ENCODE peak calls at places on chromosomes 5 and 9, in eight cellular contexts. P, Y, U, K, Z, A, M and T are unnamed samples.

GRCh38 chr5:156142867-156143266 is 184.1 kb upstream of the SGCD start:
- DNase-seq in K (no peak), U (no peak), P (no peak), Z (no peak), Y (no peak), A (no peak), M (no peak), T (no peak)

GRCh38 chr9:127971357-127972315 is 9.2 kb downstream of the EEIG1 start:
- DNase-seq in K (peak), P (no peak), A (peak), Z (no peak), M (no peak), Y (no peak), U (no peak), T (peak)

GRCh38 chr5:151016700-151017099 is 3.7 kb upstream of the GPX3 start:
- DNase-seq in Z (no peak), A (no peak), K (no peak), M (no peak), Y (no peak), U (no peak), P (no peak), T (no peak)

GRCh38 chr5:157267766-157268480 is 2.0 kb downstream of the CYFIP2 start:
- DNase-seq in Y (no peak), U (no peak), K (no peak), P (no peak), Z (no peak), M (no peak), A (no peak), T (no peak)

GRCh38 chr9:95515272-95516113 is 1.3 kb downstream of the PTCH1 start:
- DNase-seq in Y (no peak), A (no peak), Z (peak), K (peak), M (no peak), U (peak), P (peak), T (no peak)

GRCh38 chr5:146338774-146339714 is at the start of gene POU4F3:
- DNase-seq in U (no peak), Z (no peak), M (no peak), Y (no peak), A (no peak), P (no peak), K (no peak), T (no peak)

GRCh38 chr9:126298319-126298801 is 28.3 kb upstream of the MVB12B start:
- DNase-seq in P (peak), Y (no peak), A (no peak), U (no peak), M (no peak), Z (no peak), K (no peak), T (no peak)

GRCh38 chr5:123754167-123754840 is 242.3 kb downstream of the CSNK1G3 start:
- DNase-seq in P (no peak), K (no peak), Y (no peak), M (no peak), Z (no peak), U (no peak), A (no peak), T (no peak)

GRCh38 chr5:39624268-39624886 is 199.6 kb upstream of the DAB2 start:
- DNase-seq in Y (no peak), A (no peak), P (peak), M (no peak), Z (no peak), U (no peak), K (peak), T (peak)

DNA sequence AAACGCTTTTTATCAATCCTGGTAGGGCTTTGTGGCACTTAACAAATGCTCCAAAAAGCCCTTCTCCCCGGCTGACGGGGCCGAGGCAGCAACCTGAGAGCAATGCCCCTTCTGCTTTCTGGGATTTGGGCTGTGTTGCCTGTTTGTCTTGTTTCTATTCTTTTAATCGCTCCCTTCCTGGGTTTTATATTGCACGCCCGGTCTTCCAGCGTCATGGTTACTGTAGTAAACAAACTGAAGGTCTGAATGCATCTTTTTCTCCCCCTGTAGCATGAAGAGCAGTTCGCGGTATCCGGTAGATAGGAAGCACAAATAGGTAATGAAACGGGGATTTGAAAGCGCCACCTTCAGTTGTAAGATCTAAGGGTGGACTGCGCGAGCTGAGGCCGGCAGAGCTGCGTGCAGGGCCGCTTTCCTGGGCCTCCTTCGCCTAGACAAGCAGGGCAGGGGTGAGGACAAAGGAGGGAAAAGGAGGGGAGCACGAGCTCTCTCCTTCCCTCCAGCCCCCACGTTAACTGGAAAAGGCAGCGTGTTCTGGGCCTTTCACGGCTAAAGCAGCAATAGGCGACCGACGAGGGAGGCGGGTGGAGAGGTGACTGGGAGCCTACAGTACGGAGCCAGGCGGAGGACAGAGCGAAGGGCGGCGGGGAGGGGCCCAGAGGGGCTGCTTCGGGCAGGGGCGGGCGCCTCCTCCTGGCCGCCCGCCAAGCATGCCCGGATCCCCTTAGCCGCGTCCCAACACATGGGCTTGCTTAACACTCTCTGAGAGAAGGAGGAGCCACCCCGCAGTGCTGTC is 49.3 kb upstream of the ZNF366 start:
- DNase-seq in P (peak), Y (peak), M (peak), U (peak), A (peak), Z (no peak), K (peak), T (peak)
- TF ChIP-seq POLR2A in P (no peak), Y (no peak), M (no peak), U (peak), A (no peak), Z (no peak), K (no peak), T (no peak)

GRCh38 chr5:173913686-173914321 is 25.7 kb downstream of the CPEB4 start:
- DNase-seq in Y (no peak), K (no peak), Z (no peak), A (no peak), U (peak), P (no peak), M (no peak), T (no peak)
- TF ChIP-seq POLR2A in Y (no peak), K (no peak), Z (no peak), A (no peak), U (no peak), P (no peak), M (no peak), T (no peak)

DNA sequence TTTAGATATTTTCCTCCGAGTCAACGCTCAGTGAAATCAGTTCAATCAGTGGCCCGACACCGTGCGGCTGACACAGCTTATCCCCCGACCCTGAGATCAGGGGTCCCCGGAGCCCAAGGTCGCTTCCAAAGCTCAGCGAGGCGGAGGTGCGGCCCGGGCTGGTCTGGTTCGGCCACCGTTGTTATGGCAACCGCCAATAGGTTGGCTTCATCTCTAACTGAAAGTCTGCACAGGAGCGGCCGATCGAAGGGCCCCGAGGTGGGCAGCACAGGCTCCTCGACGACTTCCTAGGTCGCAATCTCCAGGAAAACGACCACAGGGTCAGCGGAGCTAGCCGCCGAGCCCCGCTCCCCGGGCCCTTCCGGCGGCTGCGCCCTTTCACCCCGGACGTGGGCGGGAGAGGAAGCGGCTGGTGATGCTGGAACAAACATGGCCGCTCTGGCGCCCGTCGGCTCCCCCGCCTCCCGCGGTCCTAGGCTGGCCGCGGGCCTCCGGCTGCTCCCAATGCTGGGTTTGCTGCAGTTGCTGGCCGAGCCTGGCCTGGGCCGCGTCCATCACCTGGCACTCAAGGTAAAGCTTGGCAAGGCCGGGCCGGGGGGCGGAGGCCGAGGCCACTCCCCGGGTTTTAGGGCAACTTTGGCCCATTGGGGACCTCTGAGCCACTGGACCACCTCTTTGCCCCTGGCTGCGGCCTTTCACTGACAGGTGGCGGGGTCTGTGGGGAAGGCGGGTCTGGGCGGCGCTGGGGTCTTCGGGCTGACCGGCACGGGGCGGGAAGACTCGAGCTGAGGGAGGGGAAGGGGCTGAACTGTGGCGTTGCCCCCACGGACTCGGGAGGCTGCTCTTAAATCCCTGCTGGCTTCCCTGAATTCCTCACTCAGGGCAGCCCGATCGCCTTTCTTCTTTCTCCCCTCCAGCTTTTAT is at the start of gene GPR107:
- DNase-seq in K (peak), Y (peak), A (peak), P (peak), M (peak), Z (peak), U (peak), T (peak)
- TF ChIP-seq POLR2A in K (peak), Y (peak), A (peak), P (peak), M (peak), Z (peak), U (peak), T (peak)

GRCh38 chr9:93566408-93567270 is 9.7 kb upstream of the PHF2 start:
- DNase-seq in K (peak), U (peak), Y (peak), Z (peak), A (peak), M (peak), P (peak), T (peak)
- TF ChIP-seq POLR2A in K (peak), U (peak), Y (peak), Z (peak), A (peak), M (peak), P (peak), T (peak)

GRCh38 chr5:115629903-115630302 is 4.1 kb upstream of the TMED7 start:
- DNase-seq in Z (no peak), U (no peak), M (no peak), A (no peak), P (no peak), K (no peak), Y (no peak), T (no peak)

GRCh38 chr5:115637507-115637906 is 11.7 kb upstream of the TMED7 start:
- DNase-seq in Y (no peak), M (no peak), A (no peak), P (no peak), Z (no peak), K (no peak), U (no peak), T (no peak)

GRCh38 chr5:115639377-115639776 is 13.5 kb upstream of the TMED7 start:
- DNase-seq in U (no peak), Z (no peak), M (no peak), A (no peak), Y (no peak), K (peak), P (no peak), T (no peak)

GRCh38 chr5:115636008-115636407 is 10.2 kb upstream of the TMED7 start:
- DNase-seq in U (no peak), Z (no peak), Y (no peak), P (no peak), M (no peak), K (no peak), A (no peak), T (no peak)

DNA sequence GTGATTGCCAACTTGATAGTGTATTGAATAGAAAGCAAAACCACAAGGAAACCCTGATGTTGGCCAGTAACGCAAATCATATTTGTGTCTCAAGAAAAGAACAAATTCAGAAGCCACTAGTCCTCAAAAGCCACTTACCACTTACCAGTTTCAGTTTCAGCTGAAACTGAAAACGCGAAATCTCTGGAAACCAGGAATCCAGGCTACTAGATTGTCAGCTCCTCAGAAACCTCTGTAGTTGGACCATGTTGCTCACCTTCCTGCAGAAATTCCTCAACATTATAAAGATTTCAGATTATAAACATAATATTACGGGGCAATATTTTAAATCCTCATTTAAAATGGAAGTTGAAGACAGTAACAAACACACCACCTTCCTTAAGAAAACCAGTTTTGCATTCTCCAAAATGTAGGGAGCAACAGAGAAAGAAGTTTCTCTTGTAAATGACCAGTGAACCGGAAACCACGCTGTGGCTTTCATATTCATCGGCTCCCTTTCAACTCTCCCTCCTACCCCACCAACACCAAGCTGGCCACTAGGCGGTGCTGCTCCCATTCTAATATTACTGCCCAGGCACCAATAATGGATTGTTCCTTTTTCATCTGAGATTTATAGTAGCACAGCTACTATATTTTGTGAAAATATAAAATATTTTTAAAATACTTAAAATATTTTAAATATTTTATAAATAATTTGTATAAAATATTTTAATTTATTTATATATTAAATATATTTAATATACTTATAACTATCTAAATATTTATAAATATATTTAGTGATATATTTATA is 8.7 kb upstream of the TMED7 start:
- DNase-seq in U (peak), K (peak), P (peak), Z (peak), A (peak), M (peak), Y (peak), T (peak)
- TF ChIP-seq POLR2A in U (no peak), K (peak), P (no peak), Z (no peak), A (no peak), M (no peak), Y (no peak), T (no peak)

DNA sequence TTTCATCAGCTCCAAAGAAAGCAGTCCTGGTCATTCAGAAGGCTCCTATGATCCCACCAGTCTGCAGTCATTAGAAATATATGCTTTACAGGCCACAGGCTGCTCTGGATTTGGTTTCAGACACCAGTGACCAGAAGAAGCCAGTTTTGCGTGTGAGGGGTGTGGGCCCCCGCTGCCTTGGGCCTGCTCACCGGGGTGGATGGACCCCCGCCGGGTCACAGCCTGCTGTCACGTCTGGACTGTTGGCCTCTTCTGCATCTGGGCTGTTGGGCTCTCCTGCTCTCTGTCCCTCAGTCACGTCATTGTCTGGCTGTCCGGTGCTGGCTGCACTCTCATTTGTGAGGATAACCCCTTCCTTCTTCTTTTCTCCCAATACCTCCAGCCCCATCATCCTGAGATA is 33.1 kb downstream of the NSUN2 start:
- DNase-seq in P (no peak), M (no peak), Z (no peak), K (no peak), A (no peak), Y (no peak), U (no peak), T (no peak)
- TF ChIP-seq POLR2A in P (no peak), M (no peak), Z (no peak), K (no peak), A (no peak), Y (no peak), U (no peak), T (no peak)

DNA sequence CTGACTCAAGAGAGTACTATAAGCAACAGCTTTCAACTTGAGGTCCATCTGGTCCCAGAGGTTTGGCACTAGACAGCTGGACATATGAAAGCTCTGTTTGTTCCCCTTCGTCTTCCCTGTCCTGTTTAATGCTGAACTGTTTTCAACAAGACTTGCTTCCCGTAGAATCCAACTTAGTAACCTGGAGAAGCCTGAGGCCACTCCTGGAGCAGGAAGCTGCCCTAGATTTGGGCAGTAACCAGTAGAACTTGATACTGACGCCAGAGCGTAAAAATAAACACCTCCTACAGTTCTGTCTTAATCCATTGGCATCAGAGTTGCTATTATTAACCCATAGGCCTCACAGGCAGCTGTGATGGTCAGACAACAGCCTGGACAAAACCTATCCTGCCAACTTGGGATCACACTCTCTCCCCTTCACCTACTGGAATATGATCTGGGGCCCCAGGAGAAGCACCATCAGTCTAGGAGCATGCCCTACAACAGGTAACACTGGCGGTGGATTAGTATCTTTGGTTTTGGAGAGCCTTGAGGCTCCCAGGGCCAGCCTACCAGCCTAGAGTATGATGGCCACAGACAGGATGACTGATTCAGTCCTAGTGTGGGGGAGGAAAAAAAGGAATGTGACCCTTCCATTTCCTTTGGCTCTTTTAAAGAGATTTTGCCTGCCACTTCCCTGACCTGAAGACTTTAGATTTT is 29.2 kb downstream of the RUSC2 start:
- DNase-seq in A (no peak), Z (no peak), U (peak), K (no peak), Y (no peak), P (no peak), M (no peak), T (no peak)
- TF ChIP-seq POLR2A in A (no peak), Z (no peak), U (peak), K (no peak), Y (no peak), P (no peak), M (no peak), T (no peak)

GRCh38 chr9:129140397-129141065 is 29.3 kb downstream of the PTPA start:
- DNase-seq in Z (peak), P (peak), A (peak), K (peak), U (peak), M (no peak), Y (no peak), T (peak)

GRCh38 chr9:129141066-129142041 is 30.1 kb downstream of the PTPA start:
- DNase-seq in P (peak), A (peak), M (no peak), Y (peak), K (peak), Z (peak), U (peak), T (no peak)

GRCh38 chr9:129138476-129139232 is 27.4 kb downstream of the PTPA start:
- DNase-seq in U (peak), A (peak), Y (peak), M (no peak), Z (no peak), K (peak), P (peak), T (peak)

GRCh38 chr9:129139233-129139992 is 28.2 kb downstream of the PTPA start:
- DNase-seq in P (peak), A (peak), Z (peak), K (peak), Y (peak), U (peak), M (peak), T (peak)

GRCh38 chr9:129139993-129140396 is 28.8 kb downstream of the PTPA start:
- DNase-seq in M (peak), Z (peak), Y (peak), U (peak), A (peak), P (peak), K (peak), T (peak)
- TF ChIP-seq POLR2A in M (peak), Z (peak), Y (peak), U (peak), A (no peak), P (peak), K (peak), T (no peak)